ENCODE peak calls at places on chromosome 14, in seven cellular contexts. V is SK-N-SH, N is fibroblast of lung, P is PC-3, Q is brain microvascular endothelial cell, O is psoas muscle, H is H9. J is an unnamed sample.

GRCh38 chr14:93892923-93893549 is 34.1 kb upstream of the FAM181A start:
- DNase-seq in P (peak; percentile 69), O (peak; percentile 82), N (peak; percentile 24), H (peak; percentile 82), Q (peak; percentile 64), V (peak; percentile 78), J (peak; percentile 42)

GRCh38 chr14:26286066-26286791 is 311.6 kb downstream of the NOVA1 start:
- DNase-seq in H (no peak), O (no peak), P (no peak), N (peak; percentile 13), Q (no peak), V (no peak), J (no peak)

GRCh38 chr14:103847954-103848719 is 762 bp upstream of the PPP1R13B start:
- DNase-seq in P (no peak), H (peak; percentile 68), V (peak; percentile 49), O (peak; percentile 65), Q (peak; percentile 20), N (no peak), J (no peak)

GRCh38 chr14:55077691-55078151 is 26.3 kb downstream of the MAPK1IP1L start:
- DNase-seq in H (no peak), O (no peak), P (no peak), N (peak; percentile 64), V (no peak), Q (peak; percentile 14), J (no peak)

GRCh38 chr14:57962293-57962996 is 96.6 kb upstream of the SLC35F4 start:
- DNase-seq in V (no peak), O (no peak), Q (no peak), H (peak; percentile 85), N (no peak), P (no peak), J (no peak)

GRCh38 chr14:53327716-53328115 is 174.6 kb upstream of the DDHD1 start:
- DNase-seq in Q (peak; percentile 57), P (peak; percentile 87), V (no peak), N (peak; percentile 78), O (no peak), H (no peak), J (no peak)

GRCh38 chr14:81192594-81192993 is 28.2 kb downstream of the GTF2A1 start:
- DNase-seq in H (no peak), O (no peak), N (no peak), Q (no peak), P (no peak), V (no peak), J (no peak)

GRCh38 chr14:50335389-50335788 is 23.3 kb downstream of the DMAC2L start:
- DNase-seq in V (peak; percentile 55), N (peak; percentile 69), P (no peak), H (peak; percentile 65), O (no peak), Q (peak; percentile 72), J (no peak)

GRCh38 chr14:105151838-105152793 is 16.5 kb downstream of the JAG2 start:
- DNase-seq in Q (no peak), N (no peak), V (no peak), P (no peak), O (peak; percentile 89), H (no peak), J (no peak)

GRCh38 chr14:94158239-94158888 is 15.8 kb upstream of the PPP4R4 start:
- DNase-seq in P (no peak), H (no peak), O (no peak), Q (no peak), N (no peak), V (no peak), J (peak; percentile 81)

GRCh38 chr14:100086361-100086760 is 21.1 kb downstream of the EVL start:
- DNase-seq in H (no peak), Q (no peak), N (no peak), O (no peak), V (no peak), P (no peak), J (no peak)

GRCh38 chr14:36293824-36294223 is 26.6 kb downstream of the MBIP start:
- DNase-seq in N (peak; percentile 50), P (no peak), H (no peak), O (no peak), Q (peak; percentile 21), V (no peak), J (no peak)

GRCh38 chr14:100018482-100018881 is 46.7 kb upstream of the EVL start:
- DNase-seq in H (no peak), O (no peak), Q (no peak), N (peak; percentile 37), P (peak; percentile 40), V (no peak), J (no peak)

GRCh38 chr14:100303179-100303578 is 3.1 kb downstream of the SLC25A29 start:
- DNase-seq in Q (no peak), O (no peak), N (no peak), H (no peak), V (peak; percentile 72), P (peak; percentile 21), J (no peak)

GRCh38 chr14:91817566-91818325 is 49.6 kb downstream of the TC2N start:
- DNase-seq in Q (no peak), N (no peak), P (no peak), H (no peak), V (no peak), O (no peak), J (no peak)

GRCh38 chr14:22888662-22889061 is 5.6 kb downstream of the REM2 start:
- DNase-seq in N (no peak), P (no peak), V (no peak), H (no peak), Q (no peak), O (no peak), J (peak; percentile 46)

GRCh38 chr14:56087824-56088571 is 30.2 kb upstream of the PELI2 start:
- DNase-seq in P (no peak), Q (no peak), N (peak; percentile 74), O (no peak), H (no peak), V (no peak), J (no peak)

GRCh38 chr14:72777636-72778035 is 116.3 kb downstream of the DPF3 start:
- DNase-seq in N (no peak), V (no peak), O (no peak), P (no peak), H (no peak), Q (no peak), J (no peak)

GRCh38 chr14:24895243-24895583 is 154.7 kb downstream of the STXBP6 start:
- DNase-seq in H (no peak), V (no peak), P (no peak), O (no peak), Q (no peak), N (peak; percentile 66), J (no peak)

GRCh38 chr14:66645716-66646115 is 137.8 kb downstream of the GPHN start:
- DNase-seq in V (no peak), O (no peak), H (no peak), N (peak; percentile 46), P (peak; percentile 63), Q (peak; percentile 11), J (no peak)

GRCh38 chr14:95705518-95705917 is 8.4 kb downstream of the TCL1A start:
- DNase-seq in N (no peak), H (no peak), V (no peak), O (no peak), P (no peak), Q (no peak), J (no peak)
- H3K27ac ChIP-seq in N (no peak overlapping the region), H (no peak overlapping the region), V (no peak overlapping the region), O (no peak overlapping the region), P (no peak overlapping the region), Q (no peak overlapping the region), J (no peak overlapping the region)

GRCh38 chr14:41377926-41378325 is 228.8 kb upstream of the LRFN5 start:
- DNase-seq in N (no peak), V (no peak), H (no peak), P (no peak), O (no peak), Q (no peak), J (no peak)
- H3K27ac ChIP-seq in N (no peak overlapping the region), V (no peak overlapping the region), H (no peak overlapping the region), P (no peak overlapping the region), O (no peak overlapping the region), Q (no peak overlapping the region), J (no peak overlapping the region)

DNA sequence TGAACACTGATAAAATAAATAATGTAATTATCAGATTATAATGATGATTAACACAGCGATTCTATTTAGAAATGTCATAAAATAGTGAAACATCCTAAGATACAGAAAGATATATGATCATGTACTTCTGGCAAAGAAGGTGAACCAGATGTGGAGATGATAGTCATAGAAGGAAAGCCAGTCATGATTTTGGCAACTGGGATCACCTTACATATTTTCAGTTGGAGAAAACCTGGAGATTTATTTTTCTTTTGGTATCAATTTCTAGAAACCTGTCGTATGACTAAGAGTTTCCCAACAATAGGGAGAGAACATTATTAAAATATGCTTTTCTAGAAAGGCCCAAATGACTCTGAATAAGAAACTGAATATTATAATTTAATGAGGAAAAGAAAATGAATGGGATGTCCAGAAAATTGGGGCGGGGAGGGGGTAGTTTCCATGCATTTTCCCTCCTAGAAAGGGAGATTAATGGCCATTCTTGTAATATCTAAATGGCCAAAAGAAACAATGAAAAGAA is 396.4 kb downstream of the ZFP36L1 start:
- DNase-seq in V (no peak), H (no peak), P (no peak), O (no peak), N (peak; percentile 73), Q (no peak), J (no peak)
- H3K27ac ChIP-seq in V (no peak overlapping the region), H (no peak overlapping the region), P (no peak overlapping the region), O (no peak overlapping the region), N (no peak overlapping the region), Q (no peak overlapping the region), J (no peak overlapping the region)

DNA sequence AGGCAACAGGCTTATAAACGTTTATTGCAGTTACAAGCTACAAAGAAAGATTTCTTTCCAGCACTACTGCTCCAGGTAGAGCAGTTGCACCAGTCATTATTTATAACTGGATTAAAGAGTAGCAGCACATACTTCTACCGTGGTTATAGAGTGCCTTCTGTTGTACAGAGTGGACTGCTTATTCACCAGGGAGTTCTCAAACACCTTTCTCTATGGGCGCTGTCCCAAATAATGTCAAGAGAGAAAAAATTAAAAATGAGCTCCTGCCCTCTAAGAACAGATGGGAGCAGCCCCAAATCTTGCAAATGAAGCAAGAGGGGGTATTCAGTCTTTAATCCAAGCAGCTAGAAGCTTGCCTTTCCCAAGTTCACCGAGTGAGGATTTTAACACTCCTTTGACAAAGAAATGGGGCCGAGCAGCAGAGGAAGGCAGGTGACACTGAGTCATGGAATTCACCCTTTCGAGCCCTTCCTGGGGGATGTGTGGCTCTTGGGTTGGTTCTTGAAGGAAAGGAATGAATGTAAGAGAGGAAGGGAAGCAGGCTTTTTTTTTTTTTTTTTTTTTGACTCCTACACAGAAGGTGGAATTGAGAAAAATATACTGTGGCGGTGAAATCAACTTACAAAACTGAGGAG is 181.2 kb downstream of the PRKCH start:
- DNase-seq in H (peak; percentile 69), Q (no peak), N (peak; percentile 66), P (no peak), O (no peak), V (no peak), J (no peak)
- H3K27ac ChIP-seq in H (peak overlapping the region; percentile 91), Q (no peak overlapping the region), N (no peak overlapping the region), P (no peak overlapping the region), O (no peak overlapping the region), V (no peak overlapping the region), J (peak overlapping the region; percentile 66)

DNA sequence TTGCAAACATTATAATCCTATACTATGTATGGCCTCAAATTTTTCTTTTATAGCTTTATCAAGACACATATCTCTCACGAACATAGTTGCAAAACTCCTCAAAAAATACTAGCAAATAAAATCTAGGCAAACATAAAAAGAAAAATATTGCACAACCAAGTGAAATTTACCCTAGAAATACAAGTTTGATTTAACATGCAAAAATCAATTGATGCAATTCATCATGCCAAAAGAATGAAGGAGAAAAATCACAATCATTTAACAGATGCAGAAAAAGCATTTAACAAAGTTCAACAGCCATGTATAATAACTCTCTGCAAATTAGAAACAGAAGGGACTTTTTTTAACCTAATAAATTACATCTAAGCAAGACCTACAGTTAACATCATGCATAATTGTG is 33.3 kb upstream of the KCNH5 start:
- DNase-seq in O (no peak), Q (no peak), P (peak; percentile 55), N (no peak), V (no peak), H (no peak), J (no peak)
- H3K27ac ChIP-seq in O (no peak overlapping the region), Q (no peak overlapping the region), P (peak overlapping the region; percentile 11), N (no peak overlapping the region), V (no peak overlapping the region), H (no peak overlapping the region), J (no peak overlapping the region)

J was measured in CD4-positive, CD25-positive, alpha-beta regulatory T cell.